ENCODE peak calls at places on chromosome 1, in six cellular contexts. R, A, G, C, H and I are unnamed samples. For H3K79me2, the result is how much of the 10 kb centered on the place peaks cover.

GRCh38 chr1:160400646-160401486 is 502 bp downstream of the VANGL2 start:
- DNase-seq in H (peak), G (peak), C (peak), A (peak), R (no peak), I (peak)

GRCh38 chr1:103194060-103194459 is 85.7 kb upstream of the COL11A1 start:
- DNase-seq in H (peak), A (no peak), R (no peak), G (no peak), C (no peak), I (no peak)

GRCh38 chr1:31549807-31550620 is 26.3 kb upstream of the TINAGL1 start:
- DNase-seq in H (no peak), A (peak), G (no peak), R (peak), C (no peak), I (no peak)

GRCh38 chr1:38835230-38835827 is 24.2 kb downstream of the RRAGC start:
- DNase-seq in R (peak), H (peak), G (peak), C (peak), A (peak), I (peak)

GRCh38 chr1:234531181-234532132 is 52.5 kb upstream of the TARBP1 start:
- DNase-seq in C (peak), A (peak), H (peak), R (peak), G (no peak), I (no peak)

GRCh38 chr1:45586769-45587168 is 2.9 kb downstream of the NASP start:
- DNase-seq in A (no peak), C (no peak), H (no peak), R (no peak), G (no peak), I (no peak)

GRCh38 chr1:12219800-12220199 is 10.0 kb upstream of the VPS13D start:
- DNase-seq in H (no peak), R (no peak), G (no peak), C (no peak), A (no peak), I (no peak)

GRCh38 chr1:39720094-39720999 is 18.3 kb upstream of the PPIE start:
- DNase-seq in H (peak), R (peak), G (peak), A (peak), C (peak), I (no peak)

GRCh38 chr1:20633190-20634064 is at the start of gene PINK1:
- DNase-seq in H (peak), G (peak), C (peak), A (peak), R (peak), I (peak)

GRCh38 chr1:94805912-94806311 is 14.2 kb upstream of the SLC44A3 start:
- DNase-seq in R (peak), H (peak), A (peak), G (peak), C (peak), I (peak)

GRCh38 chr1:55198044-55198443 is 17.1 kb downstream of the USP24 start:
- DNase-seq in C (no peak), H (no peak), R (no peak), G (no peak), A (no peak), I (no peak)

GRCh38 chr1:61746768-61747167 is 4.5 kb downstream of the PATJ start:
- DNase-seq in H (peak), G (no peak), A (peak), R (peak), C (no peak), I (no peak)

GRCh38 chr1:76465030-76465429 is 390.5 kb downstream of the ST6GALNAC3 start:
- DNase-seq in C (no peak), A (no peak), G (no peak), H (peak), R (no peak), I (no peak)

GRCh38 chr1:151819951-151820623 is 11.5 kb downstream of the RORC start:
- DNase-seq in A (no peak), H (no peak), G (no peak), C (no peak), R (peak), I (no peak)

GRCh38 chr1:200969726-200970521 is 53.6 kb downstream of the KIF21B start:
- DNase-seq in A (no peak), R (no peak), C (peak), H (no peak), G (no peak), I (no peak)

GRCh38 chr1:177209357-177209756 is 38.6 kb downstream of the BRINP2 start:
- DNase-seq in H (peak), G (no peak), A (peak), C (no peak), R (peak), I (no peak)

GRCh38 chr1:111199881-111200801 is at the start of gene DENND2D:
- DNase-seq in A (no peak), R (peak), C (no peak), H (no peak), G (no peak), I (no peak)

GRCh38 chr1:56339093-56339492 is 240.3 kb downstream of the PLPP3 start:
- DNase-seq in G (no peak), A (no peak), H (peak), R (no peak), C (no peak), I (no peak)

GRCh38 chr1:222547944-222548671 is at the start of gene HHIPL2:
- DNase-seq in A (no peak), G (no peak), C (peak), H (no peak), R (no peak), I (no peak)

GRCh38 chr1:234748066-234748465 is 138.1 kb upstream of the IRF2BP2 start:
- DNase-seq in C (no peak), R (no peak), A (no peak), G (no peak), H (no peak), I (no peak)

GRCh38 chr1:4851666-4852065 is 197.3 kb downstream of the AJAP1 start:
- DNase-seq in A (no peak), C (no peak), H (no peak), G (no peak), R (no peak), I (no peak)

GRCh38 chr1:165495811-165496143 is 48.0 kb upstream of the LRRC52 start:
- DNase-seq in G (no peak), H (no peak), A (no peak), R (no peak), C (no peak), I (no peak)

GRCh38 chr1:8228253-8228652 is 89.7 kb upstream of the SLC45A1 start:
- DNase-seq in C (no peak), A (no peak), H (no peak), R (no peak), G (no peak), I (no peak)

GRCh38 chr1:180243517-180244221 is 13.6 kb downstream of the LHX4 start:
- DNase-seq in R (peak), H (no peak), C (peak), A (no peak), G (no peak), I (no peak)

GRCh38 chr1:78157162-78157561 is 111.4 kb downstream of the GIPC2 start:
- DNase-seq in H (peak), C (no peak), R (peak), A (no peak), G (no peak), I (no peak)

GRCh38 chr1:182280521-182280920 is 111.1 kb downstream of the GLUL start:
- DNase-seq in H (no peak), R (no peak), G (no peak), C (no peak), A (no peak), I (no peak)

GRCh38 chr1:112901387-112901786 is 54.6 kb downstream of the SLC16A1 start:
- DNase-seq in R (no peak), C (no peak), H (no peak), G (no peak), A (no peak), I (no peak)

GRCh38 chr1:117571496-117571895 is 34.4 kb upstream of the TENT5C start:
- DNase-seq in A (no peak), C (no peak), R (peak), H (no peak), G (no peak), I (no peak)

GRCh38 chr1:194076646-194077045 is 890.2 kb upstream of the B3GALT2 start:
- DNase-seq in R (no peak), G (no peak), H (peak), A (no peak), C (no peak), I (no peak)

GRCh38 chr1:94621392-94621791 is 79.8 kb upstream of the F3 start:
- DNase-seq in C (no peak), G (no peak), A (peak), R (peak), H (peak), I (no peak)

GRCh38 chr1:6880951-6881690 is 95.9 kb downstream of the CAMTA1 start:
- DNase-seq in H (peak), C (no peak), G (no peak), R (no peak), A (no peak), I (no peak)

GRCh38 chr1:23366146-23366545 is 3.5 kb downstream of the ZNF436 start:
- DNase-seq in A (no peak), G (no peak), C (no peak), R (no peak), H (no peak), I (no peak)
- H3K79me2 ChIP-seq in A (half or more), G (under half), C (under half), R (half or more), H (under half), I (under half)

GRCh38 chr1:42935971-42936308 is 22.7 kb downstream of the SLC2A1 start:
- DNase-seq in C (no peak), G (no peak), A (no peak), R (no peak), H (no peak), I (no peak)
- H3K79me2 ChIP-seq in C (half or more), G (half or more), A (half or more), R (half or more), H (under half), I (under half)

GRCh38 chr1:207659545-207660148 is 14.7 kb downstream of the CR1L start:
- DNase-seq in A (no peak), G (no peak), H (no peak), R (peak), C (no peak), I (no peak)
- H3K79me2 ChIP-seq in A (under half), G (under half), H (under half), R (under half), C (under half), I (under half)

GRCh38 chr1:48006318-48006717 is 9.1 kb upstream of the TRABD2B start:
- DNase-seq in G (no peak), R (peak), C (no peak), H (no peak), A (no peak), I (no peak)
- H3K79me2 ChIP-seq in G (under half), R (under half), C (under half), H (under half), A (under half), I (under half)